ENCODE peak calls at places on chromosomes 13 and 19, in eight cellular contexts. Z is IMR-90, K is uterus, D is spleen, W is K562, M is upper lobe of left lung, S is lower leg skin, A is HCT116. P is an unnamed sample.

GRCh38 chr13:24032252-24032651 is 128.3 kb upstream of the SPATA13 start:
- DNase-seq in Z (peak), K (no peak), D (no peak), W (no peak), M (no peak), S (no peak), A (no peak), P (no peak)

GRCh38 chr19:39332293-39332692 is 3.5 kb downstream of the GMFG start:
- DNase-seq in Z (no peak), K (no peak), D (no peak), W (no peak), M (no peak), S (no peak), A (no peak), P (no peak)

GRCh38 chr13:24307211-24308067 is 1.9 kb upstream of the C1QTNF9 start:
- DNase-seq in Z (no peak), K (no peak), D (no peak), W (no peak), M (no peak), S (no peak), A (no peak), P (peak)

GRCh38 chr13:113273856-113274590 is 23.0 kb upstream of the LAMP1 start:
- DNase-seq in Z (peak), K (no peak), D (no peak), W (peak), M (no peak), S (no peak), A (no peak), P (no peak)

GRCh38 chr13:52371736-52372247 is 34.2 kb downstream of the THSD1 start:
- DNase-seq in Z (peak), K (no peak), D (no peak), W (no peak), M (no peak), S (no peak), A (peak), P (no peak)

GRCh38 chr13:48976677-48977625 is 1.2 kb downstream of the FNDC3A start:
- DNase-seq in Z (no peak), K (no peak), D (no peak), W (no peak), M (no peak), S (peak), A (no peak), P (peak)

GRCh38 chr19:55178781-55179569 is 1.1 kb downstream of the SYT5 start:
- DNase-seq in Z (peak), K (peak), D (peak), W (peak), M (peak), S (no peak), A (peak), P (peak)

GRCh38 chr19:39038098-39038497 is 5.7 kb upstream of the FBXO27 start:
- DNase-seq in Z (peak), K (peak), D (no peak), W (peak), M (no peak), S (peak), A (peak), P (peak)

GRCh38 chr19:52034051-52034728 is 6.0 kb upstream of the ZNF614 start:
- DNase-seq in Z (peak), K (no peak), D (no peak), W (no peak), M (no peak), S (no peak), A (no peak), P (no peak)

GRCh38 chr13:99988469-99989375 is 7.1 kb downstream of the ZIC2 start:
- DNase-seq in Z (no peak), K (no peak), D (no peak), W (no peak), M (peak), S (no peak), A (no peak), P (no peak)

DNA sequence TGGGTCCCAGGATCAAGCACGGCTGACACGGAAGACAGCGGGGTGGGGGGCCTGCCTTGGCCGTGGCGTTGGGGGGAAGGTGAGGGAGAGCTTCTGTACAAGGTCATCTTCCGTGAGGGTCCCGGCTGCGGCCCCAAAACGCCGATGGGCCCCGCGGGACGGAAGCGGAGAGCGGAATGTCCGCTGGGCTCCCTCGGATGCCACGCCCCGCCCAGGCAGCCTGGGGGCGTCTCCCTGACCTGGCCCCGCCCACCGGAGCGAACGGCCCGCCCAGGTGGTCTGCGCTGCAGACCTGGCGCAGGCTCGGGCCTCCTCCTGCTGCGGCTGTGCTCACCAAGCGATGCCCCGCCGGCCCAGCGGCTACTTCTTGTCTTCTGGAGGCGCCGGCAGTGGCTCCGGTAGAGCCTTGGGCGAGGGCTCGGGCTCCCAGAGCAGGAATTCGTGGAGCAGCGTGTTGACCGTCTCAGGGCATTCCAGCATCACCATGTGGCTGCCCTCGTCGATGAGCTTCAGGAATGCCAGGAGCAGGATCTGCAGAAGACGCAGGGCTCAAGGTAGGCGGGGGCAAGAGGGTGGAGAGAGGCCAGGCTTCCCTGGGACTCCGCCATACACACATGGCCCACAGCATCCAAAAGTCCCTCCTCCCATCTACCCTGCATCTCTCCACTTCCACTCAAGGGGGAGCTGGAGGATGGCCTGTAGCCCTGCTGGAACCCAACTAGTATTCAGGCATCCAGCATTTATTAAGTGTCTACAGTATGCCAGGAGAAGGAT is 10.7 kb downstream of the ABHD8 start:
- DNase-seq in Z (peak), K (peak), D (peak), W (peak), M (peak), S (peak), A (peak), P (peak)
- TF ChIP-seq POLR2A in Z (no peak), K (no peak), D (no peak), W (peak), M (no peak), S (no peak), A (peak), P (no peak)

GRCh38 chr19:47418595-47419036 is 711 bp downstream of the MEIS3 start:
- DNase-seq in Z (no peak), K (no peak), D (no peak), W (no peak), M (no peak), S (no peak), A (no peak), P (no peak)

GRCh38 chr19:47419789-47420188 is 462 bp upstream of the MEIS3 start:
- DNase-seq in Z (no peak), K (no peak), D (no peak), W (no peak), M (peak), S (no peak), A (no peak), P (no peak)

GRCh38 chr19:47417746-47418594 is 1.4 kb downstream of the MEIS3 start:
- DNase-seq in Z (peak), K (no peak), D (no peak), W (no peak), M (no peak), S (no peak), A (no peak), P (no peak)

GRCh38 chr19:47417107-47417745 is 2.1 kb downstream of the MEIS3 start:
- DNase-seq in Z (no peak), K (no peak), D (no peak), W (no peak), M (peak), S (no peak), A (no peak), P (no peak)

DNA sequence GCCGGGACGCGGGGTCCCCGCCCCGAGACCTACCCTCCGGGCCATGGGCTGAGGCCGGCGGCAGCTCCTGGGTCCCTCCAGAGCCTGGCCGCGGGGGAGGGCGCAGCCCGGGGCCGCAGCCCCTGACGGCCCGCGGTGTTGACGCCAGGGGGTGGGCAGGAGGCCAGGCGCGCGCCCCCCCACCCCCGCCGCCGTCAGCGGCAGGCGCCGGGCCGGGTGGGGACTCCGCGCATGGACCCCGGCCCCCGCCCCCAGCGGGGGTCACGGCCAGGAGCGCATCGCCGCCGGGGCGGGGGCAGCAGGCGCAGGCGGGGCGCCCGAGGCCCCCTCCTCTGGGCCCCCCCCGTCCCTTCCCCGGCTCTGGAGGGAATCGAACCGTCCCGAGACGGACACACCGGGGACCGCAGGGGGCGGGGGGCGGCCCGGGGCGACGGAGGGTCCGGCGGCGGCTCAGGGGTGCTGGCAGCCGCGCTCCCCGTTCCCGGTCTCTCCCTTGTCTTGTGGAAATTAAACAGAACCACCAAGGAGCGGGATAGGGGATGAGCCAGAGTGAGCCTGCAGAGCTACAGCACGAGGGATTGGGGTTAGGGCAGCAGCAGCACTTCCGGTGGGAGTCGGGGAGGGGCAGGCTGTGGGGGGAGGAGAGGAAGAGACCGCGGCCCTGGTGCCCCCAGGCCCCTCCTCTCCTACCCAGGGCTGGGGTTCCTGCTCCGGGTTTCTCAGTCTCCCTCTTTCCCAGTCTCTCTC is at the start of gene MEIS3:
- DNase-seq in Z (no peak), K (peak), D (no peak), W (peak), M (peak), S (no peak), A (no peak), P (no peak)
- H3K4me3 ChIP-seq in Z (peak), K (peak), D (peak), W (peak), M (peak), S (peak), A (peak), P (peak)

DNA sequence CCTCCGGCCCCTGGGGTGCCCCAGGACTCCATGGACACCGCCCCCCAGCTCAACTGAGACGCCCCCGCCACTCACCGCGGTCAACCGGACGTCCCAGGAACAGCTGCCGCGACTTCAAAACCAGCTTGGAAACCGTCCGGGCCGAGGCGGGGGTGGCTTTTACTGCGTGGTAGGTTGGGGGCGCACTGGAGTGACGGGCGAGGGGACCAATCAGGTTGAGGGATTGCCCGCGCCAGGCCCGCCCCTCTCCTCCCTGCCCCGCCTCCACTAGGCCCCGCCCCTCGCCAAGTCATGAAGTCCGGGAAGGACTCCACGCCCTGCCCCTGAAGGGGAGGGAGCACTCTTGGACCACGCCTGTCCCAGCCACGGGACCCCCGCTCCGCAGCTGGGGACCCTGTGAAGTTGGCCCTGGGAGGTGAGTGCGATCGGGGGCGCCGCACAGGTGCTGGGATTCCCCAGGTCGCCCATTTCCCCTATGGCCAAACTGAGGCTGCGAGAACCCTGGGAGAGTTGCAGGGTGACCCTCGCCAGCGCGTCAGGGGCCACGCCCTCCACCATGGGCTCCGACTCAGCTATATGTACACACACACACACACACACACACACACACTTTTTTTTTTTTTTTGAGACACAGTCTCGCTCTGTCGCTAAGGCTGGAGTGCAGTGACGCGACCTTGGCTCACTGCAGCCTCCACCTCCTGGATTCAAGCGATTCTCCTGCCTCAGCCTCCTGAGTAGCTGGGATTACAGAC is at the start of gene PLIN3:
- DNase-seq in Z (peak), K (peak), D (peak), W (peak), M (peak), S (peak), A (peak), P (peak)
- TF ChIP-seq CTCF in Z (no peak), K (no peak), D (no peak), W (no peak), M (no peak), S (no peak), A (no peak), P (no peak)

GRCh38 chr19:57708641-57709354 is at the start of gene ZNF154:
- DNase-seq in Z (peak), K (no peak), D (peak), W (no peak), M (peak), S (no peak), A (no peak), P (peak)
- TF ChIP-seq POLR2A in Z (no peak), K (no peak), D (no peak), W (no peak), M (no peak), S (no peak), A (no peak), P (no peak)

GRCh38 chr19:11383706-11384048 is 437 bp downstream of the EPOR start:
- DNase-seq in Z (no peak), K (no peak), D (no peak), W (peak), M (no peak), S (no peak), A (no peak), P (no peak)
- H3K4me3 ChIP-seq in Z (peak), K (no peak), D (peak), W (peak), M (peak), S (no peak), A (peak), P (peak)

DNA sequence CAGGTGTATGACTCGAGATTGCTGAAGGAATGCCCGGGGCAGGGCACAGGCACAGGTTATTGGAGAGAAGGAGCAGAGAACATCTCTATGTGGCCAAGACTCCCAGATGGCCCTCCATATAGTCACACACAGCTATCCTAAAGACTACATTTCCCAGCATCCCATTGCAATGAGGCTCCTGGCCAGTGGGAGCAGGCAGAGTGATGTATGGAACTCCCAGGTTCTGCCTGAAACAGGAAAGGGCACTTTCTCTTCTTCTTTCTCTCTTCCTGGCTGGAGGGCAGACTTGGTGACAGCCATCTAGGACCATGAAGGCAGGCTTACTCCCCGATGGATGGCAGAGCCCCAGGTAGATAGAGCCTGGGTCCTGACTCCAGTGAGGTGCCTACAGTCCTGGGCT is 13.5 kb downstream of the PPP1R13L start:
- DNase-seq in Z (peak), K (no peak), D (no peak), W (peak), M (no peak), S (no peak), A (no peak), P (no peak)
- TF ChIP-seq CTCF in Z (no peak), K (no peak), D (no peak), W (no peak), M (no peak), S (no peak), A (no peak), P (no peak)